ENCODE peak calls at places on chromosome 12, in nine cellular contexts. G is gastrocnemius medialis; W is fibroblast of lung; U is colonic mucosa; J is GM23338; T is naive thymus-derived CD4-positive, alpha-beta T cell; X is keratinocyte; Y is AG04450; L is CD8-positive, alpha-beta T cell. N is an unnamed sample. For H3K27me3, the result is how much of the 10 kb centered on the place peaks cover.

GRCh38 chr12:62332598-62332997 is 72.4 kb downstream of the USP15 start:
- DNase-seq in G (no peak), W (peak), U (no peak), J (no peak), T (no peak), X (no peak), Y (no peak), L (no peak), N (no peak)

GRCh38 chr12:119115296-119115905 is 63.3 kb upstream of the HSPB8 start:
- DNase-seq in G (no peak), W (peak), U (peak), J (peak), T (no peak), X (no peak), Y (peak), L (no peak), N (peak)

GRCh38 chr12:57088442-57089258 is at the start of gene NAB2:
- DNase-seq in G (peak), W (peak), U (peak), J (peak), T (peak), X (no peak), Y (peak), L (peak), N (peak)

GRCh38 chr12:123006977-123007376 is 26.5 kb downstream of the ARL6IP4 start:
- DNase-seq in G (no peak), W (no peak), U (no peak), J (no peak), T (no peak), X (no peak), Y (no peak), L (no peak), N (no peak)

GRCh38 chr12:92786045-92786444 is 83.3 kb downstream of the PLEKHG7 start:
- DNase-seq in G (no peak), W (peak), U (no peak), J (no peak), T (no peak), X (no peak), Y (no peak), L (no peak), N (no peak)

GRCh38 chr12:67091678-67092077 is 177.5 kb upstream of the CAND1 start:
- DNase-seq in G (no peak), W (no peak), U (no peak), J (no peak), T (no peak), X (no peak), Y (no peak), L (no peak), N (no peak)

GRCh38 chr12:88325828-88326214 is 183.7 kb downstream of the TMTC3 start:
- DNase-seq in G (no peak), W (peak), U (no peak), J (no peak), T (no peak), X (no peak), Y (peak), L (no peak), N (no peak)

GRCh38 chr12:115639667-115640012 is 637.9 kb downstream of the MED13L start:
- DNase-seq in G (no peak), W (no peak), U (no peak), J (peak), T (no peak), X (no peak), Y (no peak), L (no peak), N (no peak)

GRCh38 chr12:131894981-131895639 is 688 bp downstream of the ULK1 start:
- DNase-seq in G (no peak), W (no peak), U (peak), J (no peak), T (no peak), X (no peak), Y (no peak), L (no peak), N (no peak)

GRCh38 chr12:64178122-64178521 is 44.0 kb downstream of the KICS2 start:
- DNase-seq in G (no peak), W (peak), U (no peak), J (no peak), T (no peak), X (no peak), Y (peak), L (no peak), N (no peak)

GRCh38 chr12:32921397-32921796 is 24.8 kb upstream of the PKP2 start:
- DNase-seq in G (no peak), W (no peak), U (no peak), J (no peak), T (no peak), X (no peak), Y (no peak), L (no peak), N (no peak)

GRCh38 chr12:52715416-52715815 is 12.1 kb upstream of the KRT77 start:
- DNase-seq in G (no peak), W (no peak), U (peak), J (peak), T (no peak), X (no peak), Y (no peak), L (no peak), N (no peak)

GRCh38 chr12:65430571-65431306 is 152.3 kb downstream of the MSRB3 start:
- DNase-seq in G (no peak), W (peak), U (no peak), J (no peak), T (no peak), X (peak), Y (no peak), L (no peak), N (no peak)

GRCh38 chr12:67681145-67681778 is 32.7 kb downstream of the DYRK2 start:
- DNase-seq in G (peak), W (peak), U (no peak), J (no peak), T (no peak), X (no peak), Y (peak), L (no peak), N (no peak)

GRCh38 chr12:94191023-94191422 is 42.6 kb downstream of the PLXNC1 start:
- DNase-seq in G (no peak), W (no peak), U (no peak), J (no peak), T (no peak), X (no peak), Y (no peak), L (no peak), N (no peak)

GRCh38 chr12:28507055-28507454 is 316.8 kb downstream of the CCDC91 start:
- DNase-seq in G (no peak), W (peak), U (no peak), J (no peak), T (no peak), X (no peak), Y (peak), L (no peak), N (no peak)

GRCh38 chr12:116222358-116222757 is 55.1 kb downstream of the MED13L start:
- DNase-seq in G (peak), W (peak), U (peak), J (no peak), T (no peak), X (peak), Y (peak), L (no peak), N (no peak)

DNA sequence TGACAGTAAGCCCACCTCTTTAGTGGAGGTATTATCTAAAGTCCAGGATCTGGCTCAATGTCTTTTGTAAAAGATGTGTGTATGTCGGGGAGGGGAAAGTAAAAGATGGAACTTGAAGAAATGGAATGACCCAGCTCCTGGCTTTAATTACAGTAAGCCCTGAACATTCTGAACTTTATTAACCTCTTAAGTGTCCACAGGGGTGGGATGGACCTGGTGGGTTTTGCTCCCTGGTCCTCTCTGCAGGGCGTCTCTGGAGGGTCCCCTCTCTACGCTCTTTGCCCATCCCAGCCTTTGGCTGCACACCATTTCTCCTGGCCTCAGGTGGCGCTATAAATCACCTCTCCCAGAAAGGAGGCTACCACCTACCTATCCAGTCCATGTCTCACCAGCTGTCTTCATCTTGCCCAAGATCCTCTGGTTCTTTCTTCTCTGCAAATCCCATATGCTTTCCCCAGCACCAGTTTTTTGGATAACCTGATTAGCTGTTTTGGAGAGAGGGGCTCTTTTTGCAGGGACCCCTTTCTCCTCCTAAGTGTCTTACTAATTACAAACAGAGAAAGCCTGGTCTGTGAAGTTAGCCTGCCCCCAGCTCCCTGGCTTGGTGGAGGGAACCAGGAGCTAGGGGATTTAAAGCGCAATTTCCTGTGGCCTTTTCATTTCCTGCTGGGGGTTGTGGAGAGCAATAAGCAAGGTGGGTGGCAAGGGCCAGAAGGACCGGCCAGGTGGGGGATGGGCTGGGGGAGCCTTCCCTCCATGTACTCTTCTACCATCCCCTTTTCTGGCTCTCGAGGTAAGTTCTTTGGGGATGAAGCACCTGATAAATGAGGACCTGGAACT is 3.9 kb upstream of the CISTR start:
- DNase-seq in G (no peak), W (no peak), U (no peak), J (peak), T (no peak), X (no peak), Y (no peak), L (no peak), N (no peak)
- H3K27me3 ChIP-seq in G (under half), W (half or more), U (under half), J (half or more), T (under half), X (half or more), Y (half or more), L (under half), N (under half)

GRCh38 chr12:69972136-69972535 is 147.1 kb downstream of the MYRFL start:
- DNase-seq in G (no peak), W (no peak), U (no peak), J (no peak), T (no peak), X (no peak), Y (no peak), L (no peak), N (no peak)
- H3K27me3 ChIP-seq in G (under half), W (under half), U (under half), J (under half), T (under half), X (under half), Y (under half), L (under half), N (under half)

GRCh38 chr12:101351682-101352081 is 55.9 kb downstream of the ARL1 start:
- DNase-seq in G (no peak), W (no peak), U (no peak), J (no peak), T (no peak), X (no peak), Y (no peak), L (no peak), N (no peak)
- H3K27me3 ChIP-seq in G (under half), W (under half), U (under half), J (under half), T (under half), X (under half), Y (under half), L (under half), N (under half)

DNA sequence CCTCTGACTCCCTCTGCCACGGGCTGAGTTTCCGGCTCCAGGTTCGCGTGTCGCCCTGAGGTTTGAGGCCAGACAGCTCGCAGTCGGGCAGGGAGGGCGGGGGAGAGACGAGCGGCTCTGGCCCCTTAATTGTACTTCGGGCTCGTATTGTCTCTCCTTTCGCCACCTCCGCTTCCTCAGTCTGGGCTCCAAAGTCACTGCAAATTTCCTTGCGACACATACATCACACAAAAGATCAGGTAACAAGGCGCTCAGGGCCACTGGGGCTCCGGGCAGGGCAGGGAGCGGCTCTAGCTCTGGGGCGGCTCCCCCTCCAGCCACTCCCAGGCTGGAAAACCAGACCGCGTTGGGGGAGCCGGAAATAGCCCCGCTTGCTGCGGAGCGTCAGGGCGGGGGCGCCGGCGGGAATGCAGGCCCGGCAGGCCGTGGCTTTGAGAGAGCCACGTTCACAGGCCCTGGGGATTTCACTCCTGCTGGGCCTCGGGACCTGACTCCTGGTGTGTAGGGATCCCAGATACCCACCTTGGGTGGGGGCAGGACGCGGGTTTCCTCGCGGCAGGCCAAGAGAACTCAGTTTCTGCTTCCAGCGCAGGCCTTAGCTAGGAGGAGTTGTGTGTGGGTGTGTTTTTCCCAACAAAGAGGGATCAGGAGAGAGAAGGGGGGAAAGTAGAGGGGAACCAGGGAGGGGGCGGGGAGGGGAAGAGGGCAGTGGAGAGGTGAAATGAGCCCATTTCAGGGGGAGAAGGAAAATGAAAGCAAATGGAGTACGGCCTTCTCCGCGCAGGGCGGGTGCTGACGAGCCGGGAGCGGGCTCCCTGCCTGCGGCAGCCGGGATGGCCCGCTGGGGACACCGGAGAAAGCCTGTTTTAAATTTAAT is 4.4 kb upstream of the HOXC9 start:
- DNase-seq in G (peak), W (no peak), U (no peak), J (peak), T (no peak), X (no peak), Y (no peak), L (no peak), N (no peak)
- H3K27me3 ChIP-seq in G (under half), W (half or more), U (half or more), J (half or more), T (half or more), X (under half), Y (half or more), L (half or more), N (half or more)